ENCODE peak calls at places on chromosomes 7 and 10, in five cellular contexts. N is H1; M is CD8-positive, alpha-beta T cell; K is upper lobe of right lung; C is IMR-90. Y is an unnamed sample.
A peak's percentile ranks its signal among the peaks of the same experiment; 100 is the strongest.

GRCh38 chr7:53611043-53611442 is 575.6 kb downstream of the POM121L12 start:
- DNase-seq in N (no peak), M (no peak), K (no peak), C (no peak), Y (no peak)

GRCh38 chr7:67754651-67755050 is 758.0 kb downstream of the TYW1 start:
- DNase-seq in N (no peak), M (no peak), K (no peak), C (no peak), Y (no peak)

GRCh38 chr7:91789558-91789957 is 90.9 kb downstream of the MTERF1 start:
- DNase-seq in N (no peak), M (no peak), K (no peak), C (no peak), Y (no peak)

GRCh38 chr7:45088821-45089313 is at the start of gene NACAD:
- DNase-seq in N (no peak), M (peak; percentile 46), K (peak; percentile 68), C (peak; percentile 18), Y (no peak)

GRCh38 chr10:43203491-43204393 is 63.1 kb downstream of the RASGEF1A start:
- DNase-seq in N (no peak), M (no peak), K (peak; percentile 76), C (no peak), Y (no peak)

GRCh38 chr10:63711866-63712716 is 190.9 kb downstream of the REEP3 start:
- DNase-seq in N (no peak), M (no peak), K (peak; percentile 92), C (peak; percentile 97), Y (no peak)

GRCh38 chr10:79235765-79236755 is 111.2 kb upstream of the PPIF start:
- DNase-seq in N (no peak), M (no peak), K (no peak), C (no peak), Y (no peak)

GRCh38 chr7:74164985-74165456 is 9.1 kb upstream of the EIF4H start:
- DNase-seq in N (no peak), M (no peak), K (no peak), C (peak; percentile 43), Y (no peak)

GRCh38 chr7:101035941-101036340 is 16.1 kb downstream of the MUC17 start:
- DNase-seq in N (no peak), M (no peak), K (no peak), C (no peak), Y (no peak)

GRCh38 chr7:1042161-1042833 is 2.0 kb upstream of the GPR146 start:
- DNase-seq in N (no peak), M (peak; percentile 28), K (no peak), C (no peak), Y (no peak)

GRCh38 chr10:2968401-2968800 is 98.9 kb upstream of the PFKP start:
- DNase-seq in N (no peak), M (no peak), K (no peak), C (peak; percentile 67), Y (no peak)

GRCh38 chr7:27700501-27700900 is 37.8 kb upstream of the HIBADH start:
- DNase-seq in N (no peak), M (no peak), K (no peak), C (no peak), Y (no peak)

GRCh38 chr10:27637601-27638000 is 108.0 kb downstream of the MKX start:
- DNase-seq in N (no peak), M (no peak), K (no peak), C (peak; percentile 6), Y (no peak)

GRCh38 chr10:27635699-27636270 is 109.8 kb downstream of the MKX start:
- DNase-seq in N (no peak), M (no peak), K (no peak), C (no peak), Y (no peak)

GRCh38 chr10:27642023-27642589 is 103.5 kb downstream of the MKX start:
- DNase-seq in N (no peak), M (no peak), K (no peak), C (no peak), Y (no peak)

GRCh38 chr10:27635290-27635689 is 110.3 kb downstream of the MKX start:
- DNase-seq in N (no peak), M (no peak), K (no peak), C (no peak), Y (no peak)

DNA sequence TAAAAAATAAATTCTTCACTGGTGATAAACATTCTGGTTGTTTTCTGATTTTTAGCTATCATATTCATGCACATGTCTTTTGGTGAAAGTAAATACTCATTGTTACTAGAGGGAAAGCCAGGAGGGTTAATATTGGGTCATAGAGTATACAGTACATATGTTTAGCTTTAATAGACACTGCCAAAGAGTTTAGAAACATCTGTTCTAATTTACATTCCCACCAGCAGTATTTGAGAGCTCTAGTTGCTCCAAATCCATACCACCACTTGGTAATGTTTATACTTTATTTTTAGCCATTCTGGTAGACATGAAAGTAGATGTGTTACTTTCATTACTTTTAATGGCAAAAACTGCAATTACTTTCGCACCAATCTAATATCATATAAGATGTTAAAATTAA is 108.8 kb downstream of the MKX start:
- DNase-seq in N (no peak), M (no peak), K (no peak), C (no peak), Y (no peak)
- H3K27ac ChIP-seq in N (no peak overlapping the region), M (no peak overlapping the region), K (no peak overlapping the region), C (no peak overlapping the region), Y (no peak overlapping the region)

GRCh38 chr7:47573758-47574472 is 8.0 kb downstream of the TNS3 start:
- DNase-seq in N (no peak), M (no peak), K (no peak), C (peak; percentile 87), Y (no peak)
- H3K4me1 ChIP-seq in N (peaks cover 19% of the 10 kb centered on the region), M (no peaks in the 10 kb centered on the region), K (peaks cover 99% of the 10 kb centered on the region), C (peaks cover 53% of the 10 kb centered on the region), Y (no peaks in the 10 kb centered on the region)

DNA sequence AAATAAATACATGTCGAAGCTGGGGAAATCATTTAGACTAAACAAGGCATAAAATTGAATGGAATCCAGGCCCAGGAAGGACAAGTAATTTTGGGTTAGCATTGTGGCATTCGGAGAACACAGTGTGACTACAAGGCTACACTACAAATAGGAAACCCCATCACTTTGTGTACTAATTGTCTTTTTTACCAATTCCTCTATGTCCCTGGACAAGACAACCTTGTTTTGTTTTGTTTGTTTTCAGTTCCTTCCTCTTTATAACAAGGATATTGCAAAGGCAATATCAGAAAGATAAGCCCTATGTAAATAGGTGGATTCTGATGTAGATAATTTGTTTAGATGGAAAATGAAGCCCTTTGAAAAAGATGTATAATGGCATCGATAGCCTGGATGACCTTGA is 215.9 kb upstream of the MKLN1 start:
- DNase-seq in N (no peak), M (no peak), K (no peak), C (no peak), Y (no peak)
- H3K4me3 ChIP-seq in N (no peak overlapping the region), M (no peak overlapping the region), K (peak overlapping the region; percentile 95), C (no peak overlapping the region), Y (no peak overlapping the region)

DNA sequence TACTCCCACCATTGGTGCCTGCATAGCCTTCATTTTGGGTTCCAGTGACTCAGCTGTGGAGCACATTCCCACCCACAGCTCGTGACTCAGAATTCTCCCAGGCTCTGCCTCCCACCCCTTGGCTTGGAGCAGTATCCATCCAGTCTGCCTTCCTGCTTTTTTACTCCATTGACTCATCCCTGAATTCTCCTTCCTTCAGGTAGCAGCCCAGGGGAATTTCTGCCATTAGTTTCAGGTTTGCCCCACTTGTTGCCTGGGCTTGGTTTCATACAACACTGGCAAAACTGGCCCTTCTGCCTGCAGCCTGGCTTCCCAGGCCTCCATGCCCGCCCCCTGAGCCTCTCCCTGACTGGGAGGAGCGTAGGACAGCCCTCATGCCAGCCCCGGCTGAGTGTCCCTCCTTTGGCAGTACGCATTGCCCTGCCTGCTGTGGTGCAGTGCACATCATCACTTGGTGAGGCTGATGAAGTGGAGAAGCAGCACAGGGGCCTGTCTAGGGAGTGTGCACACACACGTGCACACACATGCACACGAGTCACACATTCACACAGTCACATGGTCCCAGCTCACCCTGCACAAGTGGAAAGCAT is 55.0 kb downstream of the SNX10 start:
- DNase-seq in N (no peak), M (no peak), K (peak; percentile 67), C (peak; percentile 2), Y (no peak)
- H3K27ac ChIP-seq in N (no peak overlapping the region), M (no peak overlapping the region), K (no peak overlapping the region), C (no peak overlapping the region), Y (no peak overlapping the region)

GRCh38 chr10:95389982-95390381 is 99.2 kb upstream of the PDLIM1 start:
- DNase-seq in N (no peak), M (no peak), K (no peak), C (no peak), Y (no peak)

GRCh38 chr10:95387383-95387782 is 96.6 kb upstream of the PDLIM1 start:
- DNase-seq in N (no peak), M (no peak), K (no peak), C (no peak), Y (no peak)

GRCh38 chr10:95388072-95388471 is 97.3 kb upstream of the PDLIM1 start:
- DNase-seq in N (no peak), M (no peak), K (no peak), C (no peak), Y (no peak)

GRCh38 chr10:95389176-95389575 is 98.4 kb upstream of the PDLIM1 start:
- DNase-seq in N (no peak), M (no peak), K (no peak), C (no peak), Y (no peak)

DNA sequence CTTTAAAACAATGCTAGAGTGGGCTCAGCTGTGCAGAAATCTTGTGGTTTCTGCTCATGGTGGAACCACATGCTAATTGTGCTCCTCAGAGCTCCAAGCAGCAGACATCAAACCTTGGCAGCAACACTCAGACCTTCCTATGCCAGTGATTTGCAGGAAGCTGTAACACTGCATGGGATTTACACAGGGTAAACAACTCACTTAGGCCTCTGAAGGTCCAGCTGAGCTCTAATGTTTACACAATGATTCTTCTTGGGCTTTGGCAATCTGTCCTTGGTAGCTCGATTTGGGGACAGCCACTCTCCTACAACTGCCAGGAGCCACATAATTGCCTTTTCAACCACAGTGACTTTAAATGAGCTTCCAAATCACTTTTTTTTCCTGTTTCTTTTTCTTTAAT is 97.7 kb upstream of the PDLIM1 start:
- DNase-seq in N (no peak), M (no peak), K (no peak), C (no peak), Y (no peak)
- H3K4me1 ChIP-seq in N (no peaks in the 10 kb centered on the region), M (no peaks in the 10 kb centered on the region), K (peaks cover 35% of the 10 kb centered on the region), C (no peaks in the 10 kb centered on the region), Y (no peaks in the 10 kb centered on the region)

DNA sequence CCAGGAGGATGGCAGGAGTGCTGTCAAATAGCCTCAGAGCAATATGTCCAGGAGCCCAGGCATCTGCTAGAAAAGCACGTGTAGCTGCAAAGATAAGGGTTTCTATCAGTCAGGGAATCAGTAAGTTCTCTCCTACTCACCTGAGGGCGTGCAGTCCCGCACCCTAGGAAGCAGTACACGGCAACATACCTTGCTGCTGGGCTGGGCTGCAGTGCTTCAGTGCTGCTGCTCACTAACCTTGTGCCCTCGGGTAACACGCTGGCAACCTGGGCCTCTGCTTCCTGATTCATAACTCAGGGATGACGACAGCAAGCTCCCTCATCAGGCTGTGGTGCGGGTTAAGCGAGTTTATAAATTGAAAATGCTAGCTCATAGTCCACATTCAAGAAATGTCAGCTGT is 29.5 kb upstream of the CCNY start:
- DNase-seq in N (no peak), M (no peak), K (peak; percentile 67), C (peak; percentile 50), Y (no peak)
- H3K4me3 ChIP-seq in N (no peak overlapping the region), M (no peak overlapping the region), K (no peak overlapping the region), C (no peak overlapping the region), Y (no peak overlapping the region)

GRCh38 chr7:88586877-88587276 is 172.6 kb upstream of the ZNF804B start:
- DNase-seq in N (no peak), M (no peak), K (no peak), C (no peak), Y (no peak)
- H3K27ac ChIP-seq in N (no peak overlapping the region), M (no peak overlapping the region), K (no peak overlapping the region), C (no peak overlapping the region), Y (no peak overlapping the region)